ENCODE peak calls at places on chromosomes 7 and 10, in ten cellular contexts. U is heart right ventricle, L is PC-3, C is fibroblast of lung, V is psoas muscle, A is A549, H is brain microvascular endothelial cell, E is HL-60, F is pancreas, M is upper lobe of right lung. G is an unnamed sample.

GRCh38 chr7:54398863-54399262 is 143.3 kb upstream of the VSTM2A start:
- DNase-seq in U (no peak), L (no peak), C (no peak), V (no peak), A (no peak), H (no peak), E (no peak), F (no peak), M (no peak), G (no peak)

GRCh38 chr7:96126382-96126781 is 195.5 kb downstream of the SLC25A13 start:
- DNase-seq in U (no peak), L (no peak), C (no peak), V (no peak), A (no peak), H (no peak), E (no peak), F (no peak), M (no peak), G (no peak)

GRCh38 chr10:59582058-59582457 is 127.6 kb downstream of the SLC16A9 start:
- DNase-seq in U (no peak), L (no peak), C (no peak), V (no peak), A (no peak), H (no peak), E (no peak), F (no peak), M (no peak), G (no peak)

GRCh38 chr10:90975096-90975495 is 54.2 kb upstream of the ANKRD1 start:
- DNase-seq in U (no peak), L (no peak), C (no peak), V (no peak), A (no peak), H (no peak), E (no peak), F (no peak), M (no peak), G (no peak)

GRCh38 chr7:116598846-116599245 is 73.2 kb upstream of the MET start:
- DNase-seq in U (no peak), L (no peak), C (no peak), V (no peak), A (no peak), H (no peak), E (no peak), F (no peak), M (no peak), G (no peak)

GRCh38 chr10:5576780-5577472 is 52.2 kb downstream of the CALML3 start:
- DNase-seq in U (no peak), L (no peak), C (no peak), V (no peak), A (peak; percentile 41), H (no peak), E (no peak), F (no peak), M (peak; percentile 10), G (no peak)

GRCh38 chr7:155383756-155384491 is 74.0 kb upstream of the EN2 start:
- DNase-seq in U (no peak), L (no peak), C (no peak), V (no peak), A (no peak), H (no peak), E (no peak), F (no peak), M (no peak), G (no peak)

GRCh38 chr7:29623976-29624375 is 60.3 kb downstream of the PRR15 start:
- DNase-seq in U (no peak), L (peak; percentile 87), C (no peak), V (no peak), A (no peak), H (no peak), E (no peak), F (no peak), M (no peak), G (no peak)

GRCh38 chr10:109972372-109973001 is 35.3 kb upstream of the ADD3 start:
- DNase-seq in U (no peak), L (no peak), C (no peak), V (no peak), A (no peak), H (no peak), E (no peak), F (no peak), M (no peak), G (no peak)

GRCh38 chr7:29854257-29854938 is 48.1 kb downstream of the WIPF3 start:
- DNase-seq in U (no peak), L (peak; percentile 63), C (peak; percentile 49), V (no peak), A (no peak), H (no peak), E (no peak), F (no peak), M (no peak), G (no peak)

GRCh38 chr7:77783540-77783939 is 14.7 kb downstream of the TMEM60 start:
- DNase-seq in U (no peak), L (no peak), C (no peak), V (no peak), A (no peak), H (no peak), E (no peak), F (no peak), M (no peak), G (no peak)

GRCh38 chr7:98811299-98811698 is 58.5 kb downstream of the TMEM130 start:
- DNase-seq in U (no peak), L (no peak), C (no peak), V (no peak), A (no peak), H (no peak), E (no peak), F (no peak), M (no peak), G (no peak)

GRCh38 chr7:81462672-81463071 is 307.2 kb downstream of the HGF start:
- DNase-seq in U (no peak), L (peak; percentile 73), C (peak; percentile 69), V (no peak), A (peak; percentile 75), H (peak; percentile 86), E (no peak), F (no peak), M (no peak), G (no peak)

GRCh38 chr10:133274751-133275682 is 1.7 kb downstream of the ADAM8 start:
- DNase-seq in U (no peak), L (peak; percentile 77), C (peak; percentile 16), V (no peak), A (no peak), H (no peak), E (peak; percentile 90), F (no peak), M (no peak), G (no peak)

GRCh38 chr10:80471715-80472233 is 17.7 kb downstream of the TSPAN14 start:
- DNase-seq in U (no peak), L (no peak), C (no peak), V (no peak), A (no peak), H (no peak), E (no peak), F (no peak), M (no peak), G (no peak)

GRCh38 chr7:7542251-7542835 is 6.7 kb upstream of the COL28A1 start:
- DNase-seq in U (no peak), L (no peak), C (no peak), V (no peak), A (no peak), H (no peak), E (no peak), F (no peak), M (no peak), G (no peak)

GRCh38 chr10:84537447-84537931 is 209.1 kb downstream of the CCSER2 start:
- DNase-seq in U (peak; percentile 27), L (peak; percentile 75), C (peak; percentile 41), V (peak; percentile 53), A (peak; percentile 57), H (peak; percentile 56), E (peak; percentile 32), F (no peak), M (no peak), G (no peak)

GRCh38 chr10:78852856-78853255 is 215.9 kb upstream of the ZMIZ1 start:
- DNase-seq in U (no peak), L (peak; percentile 75), C (no peak), V (no peak), A (peak; percentile 40), H (no peak), E (no peak), F (peak; percentile 27), M (no peak), G (no peak)

GRCh38 chr10:14409247-14409646 is 78.5 kb upstream of the FRMD4A start:
- DNase-seq in U (no peak), L (no peak), C (no peak), V (no peak), A (no peak), H (no peak), E (no peak), F (no peak), M (no peak), G (no peak)

GRCh38 chr10:7056216-7056615 is 354.6 kb downstream of the SFMBT2 start:
- DNase-seq in U (no peak), L (no peak), C (no peak), V (no peak), A (no peak), H (no peak), E (no peak), F (no peak), M (no peak), G (no peak)

GRCh38 chr10:7053195-7053594 is 357.6 kb downstream of the SFMBT2 start:
- DNase-seq in U (no peak), L (no peak), C (no peak), V (no peak), A (no peak), H (no peak), E (no peak), F (no peak), M (no peak), G (no peak)

GRCh38 chr10:7054915-7055314 is 355.9 kb downstream of the SFMBT2 start:
- DNase-seq in U (no peak), L (peak; percentile 35), C (no peak), V (no peak), A (peak; percentile 67), H (peak; percentile 1), E (no peak), F (no peak), M (no peak), G (no peak)
- TF ChIP-seq CTCF in U (peak; percentile 32), L (peak; percentile 34), C (no peak), V (no peak), A (no peak), H (peak; percentile 62), E (no peak), F (no peak), M (peak; percentile 6), G (peak; percentile 40)

GRCh38 chr10:21534611-21535493 is 820 bp downstream of the MLLT10 start:
- DNase-seq in U (peak; percentile 62), L (peak; percentile 37), C (peak; percentile 56), V (peak; percentile 70), A (peak; percentile 69), H (no peak), E (no peak), F (peak; percentile 63), M (peak; percentile 86), G (peak; percentile 51)
- H3K4me3 ChIP-seq in U (peak overlapping the region; percentile 81), L (peak overlapping the region; percentile 80), C (peak overlapping the region; percentile 77), V (peak overlapping the region; percentile 84), A (peak overlapping the region; percentile 92), H (peak overlapping the region; percentile 82), E (peak overlapping the region; percentile 54), F (peak overlapping the region; percentile 61), M (peak overlapping the region; percentile 78), G (peak overlapping the region; percentile 71)

GRCh38 chr7:963236-964078 is 9.0 kb upstream of the ADAP1 start:
- DNase-seq in U (peak; percentile 13), L (no peak), C (no peak), V (no peak), A (no peak), H (no peak), E (no peak), F (no peak), M (peak; percentile 67), G (no peak)
- H3K27ac ChIP-seq in U (peak overlapping the region; percentile 80), L (no peak overlapping the region), C (no peak overlapping the region), V (no peak overlapping the region), A (no peak overlapping the region), H (no peak overlapping the region), E (no peak overlapping the region), F (no peak overlapping the region), M (no peak overlapping the region), G (peak overlapping the region; percentile 94)

GRCh38 chr7:42493436-42494198 is 256.6 kb upstream of the GLI3 start:
- DNase-seq in U (peak; percentile 64), L (peak; percentile 81), C (peak; percentile 95), V (peak; percentile 81), A (peak; percentile 17), H (peak; percentile 87), E (no peak), F (peak; percentile 62), M (peak; percentile 83), G (peak; percentile 8)
- TF ChIP-seq CTCF in U (no peak), L (no peak), C (no peak), V (no peak), A (no peak), H (peak; percentile 18), E (no peak), F (no peak), M (no peak), G (no peak)